ENCODE peak calls at places on chromosomes 6 and 20, in seven cellular contexts. H is stimulated activated CD4-positive, alpha-beta T cell treated with anti-CD3 and anti-CD28 coated beads, TNF-alpha, amount 100 ng/mL, for 4 hours; V is neural progenitor cell; W is midbrain; T is thoracic aorta; N is progenitor cell of endocrine pancreas; P is BJ. A is an unnamed sample.

GRCh38 chr20:45592574-45593189 is 13.6 kb upstream of the WFDC8 start:
- DNase-seq in P (no peak), H (no peak), T (no peak), N (no peak), V (peak; percentile 67), W (peak; percentile 3), A (peak; percentile 9)

GRCh38 chr6:33118525-33119123 is 42.8 kb downstream of the HLA-DPB1 start:
- DNase-seq in H (no peak), P (no peak), T (no peak), V (peak; percentile 57), N (no peak), W (peak; percentile 65), A (peak; percentile 71)

GRCh38 chr6:125066964-125067363 is 86.6 kb upstream of the TPD52L1 start:
- DNase-seq in H (no peak), T (no peak), V (no peak), W (no peak), P (no peak), N (no peak), A (no peak)

GRCh38 chr6:56902551-56903464 is 52.1 kb upstream of the BEND6 start:
- DNase-seq in N (no peak), H (no peak), T (no peak), V (peak; percentile 33), P (no peak), W (peak; percentile 40), A (peak; percentile 46)

GRCh38 chr6:56837322-56837894 is 117.5 kb upstream of the BEND6 start:
- DNase-seq in N (no peak), W (no peak), P (no peak), T (no peak), H (no peak), V (no peak), A (no peak)

GRCh38 chr6:103142902-103143301 is 1716.8 kb downstream of the HACE1 start:
- DNase-seq in N (no peak), T (no peak), V (no peak), H (no peak), W (no peak), P (no peak), A (no peak)

GRCh38 chr6:47047479-47048411 is 5.6 kb upstream of the ADGRF1 start:
- DNase-seq in T (no peak), H (no peak), N (peak; percentile 28), W (peak; percentile 60), P (peak; percentile 53), V (peak; percentile 78), A (peak; percentile 83)

GRCh38 chr6:128252293-128253176 is 267.9 kb downstream of the PTPRK start:
- DNase-seq in N (no peak), V (no peak), W (no peak), H (no peak), P (no peak), T (no peak), A (no peak)

GRCh38 chr6:125050663-125051318 is 88.6 kb downstream of the RNF217 start:
- DNase-seq in T (no peak), W (no peak), N (no peak), P (no peak), H (no peak), V (no peak), A (no peak)

GRCh38 chr6:27836080-27836782 is 76.0 kb downstream of the OR2B2 start:
- DNase-seq in T (no peak), N (no peak), H (no peak), P (no peak), W (no peak), V (no peak), A (no peak)

GRCh38 chr6:36642913-36643817 is 35.3 kb upstream of the CDKN1A start:
- DNase-seq in V (no peak), T (peak; percentile 86), P (no peak), H (no peak), W (peak; percentile 33), N (no peak), A (peak; percentile 45)

GRCh38 chr6:136742125-136742524 is 50.2 kb downstream of the MAP3K5 start:
- DNase-seq in H (no peak), T (no peak), N (no peak), V (no peak), W (no peak), P (no peak), A (no peak)

GRCh38 chr6:31401403-31401802 is 2.0 kb upstream of the MICA start:
- DNase-seq in T (no peak), H (no peak), W (no peak), N (no peak), V (no peak), P (peak; percentile 59), A (no peak)

GRCh38 chr20:49529470-49529869 is 38.5 kb downstream of the PTGIS start:
- DNase-seq in V (no peak), N (no peak), P (no peak), W (no peak), H (no peak), T (no peak), A (no peak)

GRCh38 chr6:106066984-106067383 is 19.2 kb upstream of the PRDM1 start:
- DNase-seq in V (no peak), H (no peak), W (no peak), T (no peak), P (no peak), N (no peak), A (no peak)

GRCh38 chr6:33634203-33634727 is 13.1 kb downstream of the ITPR3 start:
- DNase-seq in W (no peak), H (no peak), V (peak; percentile 63), T (no peak), N (no peak), P (no peak), A (no peak)

GRCh38 chr6:149137594-149137993 is 179.9 kb upstream of the TAB2 start:
- DNase-seq in P (no peak), N (no peak), H (no peak), T (no peak), W (no peak), V (no peak), A (no peak)

GRCh38 chr6:20686142-20686541 is 151.9 kb downstream of the CDKAL1 start:
- DNase-seq in H (no peak), T (no peak), N (no peak), P (no peak), V (peak; percentile 28), W (no peak), A (no peak)

GRCh38 chr6:31113861-31114539 is 600 bp upstream of the PSORS1C1 start:
- DNase-seq in T (no peak), N (no peak), V (no peak), P (peak; percentile 69), H (no peak), W (no peak), A (no peak)

GRCh38 chr20:51193066-51193772 is 170.3 kb upstream of the KCNG1 start:
- DNase-seq in N (no peak), T (no peak), W (no peak), P (no peak), H (no peak), V (no peak), A (no peak)

GRCh38 chr6:80767808-80768207 is 661.3 kb downstream of the BCKDHB start:
- DNase-seq in T (peak; percentile 6), W (no peak), N (no peak), V (no peak), H (no peak), P (peak; percentile 63), A (no peak)

GRCh38 chr6:25490018-25490865 is 161.8 kb upstream of the SCGN start:
- DNase-seq in N (peak; percentile 66), H (peak; percentile 37), T (no peak), W (peak; percentile 72), P (peak; percentile 29), V (peak; percentile 91), A (peak; percentile 77)

GRCh38 chr6:33080127-33081089 is 4.6 kb downstream of the HLA-DPB1 start:
- DNase-seq in H (no peak), V (peak; percentile 83), W (peak; percentile 38), P (peak; percentile 4), N (peak; percentile 21), T (peak; percentile 35), A (peak; percentile 68)

GRCh38 chr6:144131248-144131709 is 19.0 kb upstream of the STX11 start:
- DNase-seq in H (no peak), N (no peak), T (no peak), P (peak; percentile 58), W (no peak), V (no peak), A (no peak)

GRCh38 chr20:32470025-32470861 is 112.1 kb downstream of the ASXL1 start:
- DNase-seq in T (no peak), V (peak; percentile 64), N (no peak), P (no peak), H (no peak), W (no peak), A (no peak)

GRCh38 chr6:75116946-75117345 is 88.9 kb downstream of the COL12A1 start:
- DNase-seq in H (no peak), T (no peak), P (no peak), W (no peak), N (no peak), V (no peak), A (no peak)